ENCODE peak calls at places on chromosomes 16 and 17, in four cellular contexts. B, L, O and E are unnamed samples.

GRCh38 chr17:59223813-59224212 is 3.5 kb downstream of the GDPD1 start:
- DNase-seq in B (no peak), L (no peak), O (peak), E (no peak)

GRCh38 chr17:57612202-57613071 is 132.7 kb downstream of the CCDC182 start:
- DNase-seq in B (peak), L (no peak), O (no peak), E (peak)

GRCh38 chr17:63476494-63476856 is 386 bp upstream of the ACE start:
- DNase-seq in B (peak), L (no peak), O (peak), E (peak)

GRCh38 chr17:83080641-83081560 is 1.5 kb downstream of the METRNL start:
- DNase-seq in B (no peak), L (peak), O (no peak), E (no peak)

GRCh38 chr17:76076765-76077581 is 2.0 kb upstream of the ZACN start:
- DNase-seq in B (peak), L (peak), O (peak), E (no peak)

GRCh38 chr17:38685485-38685884 is 10.7 kb upstream of the EPOP start:
- DNase-seq in B (peak), L (no peak), O (no peak), E (no peak)

GRCh38 chr17:14198013-14198412 is 38.6 kb downstream of the CDRT15 start:
- DNase-seq in B (peak), L (no peak), O (no peak), E (peak)

GRCh38 chr17:37176683-37177082 is 199.1 kb upstream of the C17orf78 start:
- DNase-seq in B (no peak), L (peak), O (no peak), E (no peak)

GRCh38 chr17:46870116-46870803 is 18.9 kb downstream of the WNT9B start:
- DNase-seq in B (no peak), L (no peak), O (no peak), E (no peak)

GRCh38 chr17:76261421-76262215 is 3.5 kb upstream of the UBALD2 start:
- DNase-seq in B (no peak), L (peak), O (no peak), E (no peak)

GRCh38 chr16:15976929-15977637 is 27.7 kb downstream of the ABCC1 start:
- DNase-seq in B (no peak), L (peak), O (no peak), E (no peak)

GRCh38 chr17:46851029-46851741 is at the start of gene WNT9B:
- DNase-seq in B (peak), L (no peak), O (peak), E (peak)

GRCh38 chr16:81500833-81501521 is 56.4 kb downstream of the CMIP start:
- DNase-seq in B (no peak), L (peak), O (no peak), E (no peak)

GRCh38 chr17:17041018-17041521 is 1.2 kb upstream of the MPRIP start:
- DNase-seq in B (no peak), L (peak), O (no peak), E (peak)

GRCh38 chr16:50879873-50880695 is 138.2 kb downstream of the CYLD start:
- DNase-seq in B (peak), L (no peak), O (peak), E (peak)

GRCh38 chr16:76292218-76292617 is 15.0 kb downstream of the CNTNAP4 start:
- DNase-seq in B (no peak), L (no peak), O (no peak), E (no peak)

GRCh38 chr16:31063843-31064611 is 10.0 kb downstream of the ZNF668 start:
- DNase-seq in B (no peak), L (no peak), O (no peak), E (no peak)

GRCh38 chr16:17635183-17635582 is 164.4 kb upstream of the XYLT1 start:
- DNase-seq in B (no peak), L (no peak), O (no peak), E (no peak)
- H4K5ac ChIP-seq in B (no peak), L (no peak), O (no peak), E (no peak)

GRCh38 chr16:67748791-67749282 is 29.7 kb upstream of the GFOD2 start:
- DNase-seq in B (no peak), L (no peak), O (no peak), E (no peak)
- H3K9ac ChIP-seq in B (no peak), L (no peak), O (no peak), E (no peak)

DNA sequence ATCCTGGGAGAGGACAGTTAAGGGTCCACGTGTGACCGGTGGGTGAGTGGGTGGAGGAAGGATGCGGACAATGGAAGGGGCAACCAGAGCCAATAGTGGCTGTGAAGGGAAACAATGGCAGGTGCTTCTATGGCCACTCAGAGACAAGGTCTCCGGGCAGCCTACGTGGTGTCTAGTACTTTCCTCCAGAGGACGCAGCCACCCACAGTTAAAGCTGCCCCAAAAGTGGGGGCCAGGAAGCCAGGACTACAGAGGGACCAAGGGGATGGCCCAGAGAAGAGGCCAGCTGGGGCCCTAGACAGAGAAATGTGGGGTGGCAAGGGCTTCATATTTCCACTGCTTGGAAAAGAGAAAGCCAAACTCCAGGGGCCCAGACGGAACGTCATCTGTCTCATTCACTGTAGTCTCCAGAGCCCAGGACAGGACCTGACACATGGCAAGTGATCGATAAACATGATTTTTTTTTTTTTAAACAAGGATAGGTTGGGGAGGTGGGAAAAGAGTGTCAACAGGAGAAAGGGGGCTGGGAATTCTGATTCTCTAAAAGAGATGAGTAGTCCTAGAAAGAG is 861 bp upstream of the PER1 start:
- DNase-seq in B (peak), L (no peak), O (no peak), E (no peak)
- H4K5ac ChIP-seq in B (no peak), L (no peak), O (no peak), E (no peak)

GRCh38 chr16:27168790-27169189 is 34.5 kb upstream of the KDM8 start:
- DNase-seq in B (no peak), L (no peak), O (no peak), E (no peak)
- H3K9ac ChIP-seq in B (no peak), L (no peak), O (no peak), E (no peak)